ENCODE peak calls at places on chromosomes 3 and 15, in five cellular contexts. X, V, H, E and A are unnamed samples.

GRCh38 chr3:149527531-149528343 is 53.2 kb downstream of the TM4SF4 start:
- DNase-seq in X (no peak), V (peak; percentile 39), H (peak; percentile 65), E (peak; percentile 55), A (no peak)

GRCh38 chr15:66951531-66951930 is 113.9 kb upstream of the SMAD3 start:
- DNase-seq in X (no peak), V (no peak), H (no peak), E (no peak), A (no peak)

GRCh38 chr15:68797157-68797556 is 23.5 kb downstream of the ANP32A start:
- DNase-seq in X (no peak), V (peak; percentile 45), H (no peak), E (no peak), A (no peak)

GRCh38 chr15:48385031-48385430 is 53.8 kb downstream of the DUT start:
- DNase-seq in X (no peak), V (peak; percentile 43), H (peak; percentile 15), E (no peak), A (no peak)

GRCh38 chr3:175111036-175111435 is 251.9 kb downstream of the NAALADL2 start:
- DNase-seq in X (no peak), V (peak; percentile 73), H (peak; percentile 74), E (no peak), A (no peak)

GRCh38 chr15:51382787-51383186 is 41.3 kb downstream of the GLDN start:
- DNase-seq in X (peak; percentile 36), V (peak; percentile 53), H (peak; percentile 58), E (peak; percentile 81), A (peak; percentile 67)

GRCh38 chr15:27353837-27354236 is 382.9 kb downstream of the GABRG3 start:
- DNase-seq in X (no peak), V (no peak), H (no peak), E (no peak), A (no peak)

GRCh38 chr3:181568248-181568647 is 143.5 kb upstream of the SOX2 start:
- DNase-seq in X (no peak), V (no peak), H (no peak), E (no peak), A (no peak)

GRCh38 chr15:68991723-68992122 is 22.8 kb upstream of the NOX5 start:
- DNase-seq in X (no peak), V (peak; percentile 9), H (peak; percentile 18), E (peak; percentile 65), A (no peak)

GRCh38 chr3:127738192-127738840 is 65.6 kb downstream of the ABTB1 start:
- DNase-seq in X (no peak), V (peak; percentile 36), H (peak; percentile 72), E (peak; percentile 29), A (no peak)

GRCh38 chr15:85976986-85977385 is 102.7 kb upstream of the AGBL1 start:
- DNase-seq in X (no peak), V (no peak), H (no peak), E (no peak), A (no peak)

GRCh38 chr3:146222204-146223046 is 28.5 kb downstream of the PLSCR4 start:
- DNase-seq in X (no peak), V (peak; percentile 33), H (peak; percentile 66), E (peak; percentile 92), A (peak; percentile 72)

GRCh38 chr15:31605467-31605931 is 278.9 kb downstream of the KLF13 start:
- DNase-seq in X (no peak), V (peak; percentile 81), H (peak; percentile 45), E (peak; percentile 47), A (peak; percentile 61)

GRCh38 chr3:13161771-13162535 is 88.7 kb upstream of the IQSEC1 start:
- DNase-seq in X (no peak), V (no peak), H (no peak), E (no peak), A (peak; percentile 42)
- H4K8ac ChIP-seq in X (no peak overlapping the region), V (no peak overlapping the region), H (no peak overlapping the region), E (no peak overlapping the region), A (no peak overlapping the region)

GRCh38 chr15:92917606-92918407 is 17.7 kb downstream of the CHD2 start:
- DNase-seq in X (peak; percentile 94), V (peak; percentile 93), H (peak; percentile 92), E (peak; percentile 95), A (peak; percentile 85)
- H3K4me2 ChIP-seq in X (no peak overlapping the region), V (peak overlapping the region; percentile 32), H (no peak overlapping the region), E (no peak overlapping the region), A (no peak overlapping the region)

GRCh38 chr3:81761904-81762565 is 590 bp upstream of the GBE1 start:
- DNase-seq in X (no peak), V (no peak), H (no peak), E (peak; percentile 60), A (no peak)
- H4K8ac ChIP-seq in X (no peak overlapping the region), V (peak overlapping the region; percentile 96), H (peak overlapping the region; percentile 100), E (no peak overlapping the region), A (no peak overlapping the region)

GRCh38 chr3:104286645-104287044 is 1080.1 kb upstream of the ALCAM start:
- DNase-seq in X (no peak), V (no peak), H (no peak), E (no peak), A (no peak)

GRCh38 chr3:104291878-104292277 is 1074.8 kb upstream of the ALCAM start:
- DNase-seq in X (no peak), V (no peak), H (peak; percentile 41), E (no peak), A (no peak)

GRCh38 chr3:104291437-104291851 is 1075.3 kb upstream of the ALCAM start:
- DNase-seq in X (no peak), V (no peak), H (peak; percentile 39), E (no peak), A (no peak)
- H3K4me2 ChIP-seq in X (no peak overlapping the region), V (peak overlapping the region; percentile 95), H (peak overlapping the region; percentile 50), E (no peak overlapping the region), A (no peak overlapping the region)

GRCh38 chr3:192878374-192878773 is 39.3 kb downstream of the MB21D2 start:
- DNase-seq in X (no peak), V (no peak), H (no peak), E (no peak), A (no peak)
- H4K8ac ChIP-seq in X (no peak overlapping the region), V (no peak overlapping the region), H (peak overlapping the region; percentile 76), E (no peak overlapping the region), A (no peak overlapping the region)

DNA sequence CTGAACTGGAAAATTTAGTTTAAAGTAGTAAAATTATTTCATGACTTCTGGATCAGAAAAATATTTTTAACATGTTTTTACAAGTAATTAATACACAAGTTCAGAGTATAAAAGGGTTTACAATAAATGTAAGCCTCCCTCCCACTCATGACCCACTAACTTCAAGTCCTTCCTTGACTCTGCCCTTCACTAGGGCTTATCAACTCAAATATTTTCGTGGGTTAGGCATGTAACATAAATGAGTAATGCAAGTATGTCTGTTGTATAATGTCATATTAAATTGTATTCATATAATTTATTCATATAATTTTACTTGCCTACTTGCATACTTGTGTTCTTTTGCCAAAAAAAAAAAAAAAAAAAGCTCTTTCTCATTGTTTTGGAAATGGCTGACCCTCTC is 3.4 kb upstream of the OPA1 start:
- DNase-seq in X (no peak), V (no peak), H (no peak), E (no peak), A (no peak)
- H3K4me2 ChIP-seq in X (no peak overlapping the region), V (no peak overlapping the region), H (no peak overlapping the region), E (no peak overlapping the region), A (no peak overlapping the region)

DNA sequence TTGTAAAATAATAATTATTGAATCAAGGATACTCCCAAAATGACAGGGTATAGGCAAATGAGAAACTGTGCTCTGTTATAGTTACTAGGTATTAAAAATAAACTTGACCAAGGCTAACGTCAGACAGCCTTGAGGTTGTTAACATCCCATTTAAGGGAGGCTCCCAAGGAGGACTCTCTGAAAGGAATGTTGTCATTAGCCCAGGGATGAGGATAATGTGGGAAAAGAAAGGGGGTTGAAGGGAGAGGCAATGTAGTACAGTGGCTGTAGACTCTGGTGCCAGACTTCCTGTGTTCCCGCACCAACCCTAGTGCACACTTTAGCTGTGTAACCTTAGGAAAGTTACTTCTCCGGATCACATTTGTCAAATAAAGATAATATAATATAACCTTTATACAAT is 47.0 kb upstream of the RARB start:
- DNase-seq in X (no peak), V (no peak), H (peak; percentile 33), E (no peak), A (no peak)
- H4K8ac ChIP-seq in X (no peak overlapping the region), V (no peak overlapping the region), H (no peak overlapping the region), E (no peak overlapping the region), A (no peak overlapping the region)

DNA sequence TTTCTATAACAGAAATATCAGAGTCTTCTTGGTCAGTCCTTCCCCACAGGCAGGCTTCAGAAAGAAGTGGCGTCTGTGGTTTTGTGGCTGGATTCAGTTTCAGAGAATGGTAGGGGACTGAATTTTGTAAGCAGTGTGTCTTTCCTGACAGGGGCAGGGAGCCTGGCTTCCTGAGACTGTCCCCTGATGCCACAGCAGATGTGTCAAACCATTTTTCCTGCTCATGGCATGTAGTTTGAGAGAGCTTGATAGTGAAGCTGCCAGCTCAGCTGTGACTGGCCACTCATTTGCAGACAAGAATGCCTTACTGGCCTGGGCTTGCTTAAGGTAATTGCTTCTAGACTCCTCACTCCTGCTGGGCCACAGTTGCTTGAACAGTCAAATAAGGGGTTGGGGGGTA is 26.4 kb downstream of the LARS2 start:
- DNase-seq in X (no peak), V (no peak), H (no peak), E (no peak), A (no peak)
- H3K4me2 ChIP-seq in X (no peak overlapping the region), V (no peak overlapping the region), H (no peak overlapping the region), E (no peak overlapping the region), A (no peak overlapping the region)

GRCh38 chr3:113194747-113195400 is 16.5 kb upstream of the BOC start:
- DNase-seq in X (no peak), V (peak; percentile 7), H (peak; percentile 36), E (no peak), A (no peak)
- H4K8ac ChIP-seq in X (no peak overlapping the region), V (no peak overlapping the region), H (no peak overlapping the region), E (no peak overlapping the region), A (no peak overlapping the region)

DNA sequence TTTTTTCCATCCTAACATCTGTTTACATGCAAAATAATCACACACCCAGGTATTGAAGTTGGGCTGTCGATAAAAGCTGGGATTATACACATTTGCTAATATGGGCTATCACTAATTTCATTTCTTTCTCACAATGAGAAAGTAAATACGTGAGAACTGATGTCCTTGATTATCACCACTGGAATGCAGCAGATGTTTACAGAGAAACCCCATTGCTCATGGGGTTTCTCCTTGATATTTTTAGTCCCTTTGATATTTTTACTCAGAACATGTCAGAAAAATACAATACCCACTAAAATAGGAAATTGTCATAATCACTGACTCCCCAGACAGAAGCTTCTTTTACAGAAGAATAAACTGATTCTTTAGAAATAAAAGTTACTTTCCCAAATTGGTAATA is 535.1 kb upstream of the CCDC54 start:
- DNase-seq in X (no peak), V (peak; percentile 19), H (no peak), E (no peak), A (no peak)
- H3K4me2 ChIP-seq in X (no peak overlapping the region), V (no peak overlapping the region), H (no peak overlapping the region), E (no peak overlapping the region), A (no peak overlapping the region)